ENCODE peak calls at places on chromosome 9, in four cellular contexts. R is GM12878, Q is colonic mucosa, L is brain microvascular endothelial cell. F is an unnamed sample.

GRCh38 chr9:121812159-121812735 is 160.8 kb downstream of the DAB2IP start:
- DNase-seq in R (no peak), L (no peak), Q (no peak), F (no peak)

GRCh38 chr9:79482078-79482477 is 89.7 kb upstream of the TLE4 start:
- DNase-seq in R (no peak), L (no peak), Q (no peak), F (no peak)

GRCh38 chr9:14346301-14346721 is 32.4 kb upstream of the NFIB start:
- DNase-seq in R (no peak), L (no peak), Q (no peak), F (peak)

GRCh38 chr9:94553029-94553938 is 1.6 kb upstream of the PCAT7 start:
- DNase-seq in R (no peak), Q (peak), L (no peak), F (no peak)

GRCh38 chr9:1839984-1840383 is 175.2 kb upstream of the SMARCA2 start:
- DNase-seq in L (no peak), R (no peak), Q (no peak), F (no peak)

GRCh38 chr9:93255994-93256877 is 72.3 kb downstream of the WNK2 start:
- DNase-seq in R (no peak), L (no peak), Q (peak), F (peak)

GRCh38 chr9:21688108-21689102 is 114.0 kb upstream of the MTAP start:
- DNase-seq in Q (no peak), L (peak), R (no peak), F (no peak)

GRCh38 chr9:86707932-86708510 is 239.3 kb downstream of the GAS1 start:
- DNase-seq in R (no peak), L (no peak), Q (no peak), F (no peak)

GRCh38 chr9:87267701-87268100 is 230.0 kb upstream of the DAPK1 start:
- DNase-seq in Q (no peak), L (no peak), R (no peak), F (peak)

GRCh38 chr9:16417101-16417500 is 453.4 kb downstream of the BNC2 start:
- DNase-seq in L (peak), Q (no peak), R (peak), F (no peak)

GRCh38 chr9:33908749-33909148 is 91.8 kb downstream of the UBE2R2 start:
- DNase-seq in R (no peak), L (no peak), Q (no peak), F (no peak)
- H3K27ac ChIP-seq in R (no peak), L (no peak), Q (no peak), F (no peak)

GRCh38 chr9:113516840-113517577 is 53.5 kb downstream of the RGS3 start:
- DNase-seq in Q (no peak), L (no peak), R (peak), F (no peak)
- H3K27ac ChIP-seq in Q (peak), L (no peak), R (peak), F (peak)

DNA sequence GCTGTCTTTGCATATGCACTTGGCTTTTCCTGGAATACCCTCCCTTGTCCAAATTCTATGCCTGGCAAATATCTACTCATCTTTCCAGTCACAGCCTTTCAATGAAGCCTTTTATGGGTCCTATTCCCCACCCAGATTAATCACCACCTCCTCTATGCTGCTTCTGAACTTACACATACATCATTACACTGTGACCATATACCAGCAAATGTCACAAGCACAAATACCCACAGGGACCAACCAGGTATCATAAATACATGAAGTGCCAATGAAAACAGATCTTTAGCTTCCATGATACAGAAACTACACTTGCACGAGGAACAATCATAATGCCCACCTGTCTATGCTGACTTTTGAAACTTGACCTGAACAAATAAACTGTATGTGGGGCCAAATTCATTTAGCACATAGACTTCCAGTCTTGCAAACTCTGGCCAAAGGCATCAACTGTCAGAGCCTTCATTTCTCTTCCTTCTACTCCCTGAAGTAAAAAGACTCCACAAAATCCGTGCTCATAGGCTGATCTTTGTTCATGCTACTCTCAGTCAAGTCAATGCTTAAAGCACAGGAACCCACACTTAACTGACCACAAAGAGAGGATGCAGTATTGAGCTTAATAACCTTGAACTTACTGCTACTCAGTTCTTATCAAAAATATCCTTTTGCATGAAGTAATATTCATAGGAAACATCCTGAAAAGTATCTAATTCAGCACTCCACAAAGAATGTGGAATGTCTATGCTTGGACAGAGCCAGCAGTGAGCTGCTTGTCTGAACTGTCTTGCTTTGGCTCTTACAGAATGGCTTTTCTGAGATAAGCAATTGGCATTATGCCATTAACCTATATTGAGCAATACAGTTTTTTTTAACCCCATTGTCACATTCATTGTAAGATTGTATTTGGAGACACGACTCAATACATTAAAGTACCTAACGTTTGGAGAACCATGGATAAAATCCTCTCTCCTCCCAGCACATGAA is 21.9 kb downstream of the LPAR1 start:
- DNase-seq in Q (no peak), L (peak), R (no peak), F (no peak)
- H3K27ac ChIP-seq in Q (peak), L (no peak), R (no peak), F (no peak)

GRCh38 chr9:130172858-130173461 is 756 bp downstream of the NCS1 start:
- DNase-seq in L (no peak), R (no peak), Q (no peak), F (no peak)
- H3K27ac ChIP-seq in L (peak), R (no peak), Q (peak), F (peak)

GRCh38 chr9:34252670-34253459 is 74.0 kb downstream of the UBAP1 start:
- DNase-seq in L (peak), Q (peak), R (no peak), F (peak)

GRCh38 chr9:34256104-34256503 is 73.0 kb downstream of the KIF24 start:
- DNase-seq in R (no peak), L (no peak), Q (no peak), F (no peak)

GRCh38 chr9:34254966-34255825 is 73.9 kb downstream of the KIF24 start:
- DNase-seq in R (no peak), L (no peak), Q (no peak), F (no peak)

GRCh38 chr9:34253460-34253837 is 74.6 kb downstream of the UBAP1 start:
- DNase-seq in L (peak), Q (no peak), R (no peak), F (no peak)

DNA sequence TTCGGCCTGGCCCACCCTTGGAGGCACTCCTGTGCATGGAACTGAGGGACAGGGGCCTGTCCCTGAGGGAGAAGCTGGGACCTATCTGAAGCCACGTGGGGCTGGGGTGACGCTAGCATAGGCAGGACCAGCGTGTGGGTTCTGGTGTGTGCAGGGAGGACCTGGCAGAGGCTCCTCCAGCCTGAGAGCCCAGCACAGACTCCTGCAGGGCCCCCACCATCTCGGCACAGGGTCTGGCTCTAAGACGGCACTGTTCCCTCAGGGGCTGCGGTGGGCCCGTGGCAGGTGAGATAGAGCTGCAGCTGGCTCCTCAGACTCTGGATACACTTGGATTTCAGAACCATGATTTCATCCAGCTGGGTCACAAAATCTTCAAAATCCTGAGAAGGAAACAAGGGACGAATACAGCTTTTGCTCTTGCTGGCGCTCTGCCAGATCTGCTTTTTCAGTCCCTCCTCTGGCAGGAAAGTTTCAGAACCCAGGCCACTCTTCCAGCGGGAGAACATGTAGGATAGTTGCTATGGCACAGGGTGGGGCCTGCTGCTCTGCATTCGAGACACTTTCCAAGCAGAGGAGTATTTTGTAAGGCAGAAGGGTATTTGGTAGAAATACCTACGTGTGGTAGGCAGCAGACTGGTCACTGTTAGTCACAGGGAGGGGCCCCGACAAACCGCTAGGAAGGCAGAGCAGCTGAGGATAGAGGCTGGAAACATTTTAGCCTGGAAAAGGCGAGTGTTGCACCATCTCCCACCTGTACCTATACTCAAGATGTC is 74.7 kb downstream of the KIF24 start:
- DNase-seq in L (peak), R (no peak), Q (no peak), F (no peak)
- H3K27ac ChIP-seq in L (peak), R (no peak), Q (no peak), F (peak)

DNA sequence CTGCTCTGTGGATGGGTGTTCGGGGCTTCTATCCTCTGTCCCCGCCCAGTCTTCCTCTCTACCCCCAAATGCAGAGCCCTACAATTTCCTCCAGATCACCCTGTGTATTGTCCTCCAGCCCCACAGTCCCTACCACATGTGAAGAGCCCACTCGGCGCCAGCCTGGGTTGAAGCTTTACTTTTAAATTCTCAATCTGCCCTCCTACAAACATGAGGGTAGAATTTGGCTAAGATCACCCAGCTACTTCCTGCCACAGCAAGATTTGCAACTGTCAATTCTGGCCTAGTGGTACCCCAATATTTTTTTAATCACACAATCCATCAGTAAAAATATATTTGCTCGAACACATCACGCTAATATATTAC is 3.9 kb downstream of the AKNA start:
- DNase-seq in Q (no peak), L (no peak), R (no peak), F (no peak)
- H3K27ac ChIP-seq in Q (peak), L (no peak), R (peak), F (peak)

F was measured in tibial artery.